ENCODE peak calls at places on chromosomes 3 and 15, in six cellular contexts. One of them, this sample, is unnamed. For H3K9me3, the result is how much of the 10 kb centered on the place peaks cover.

GRCh38 chr3:134249935-134250716 is 533 bp downstream of the RYK start:
- DNase-seq in testis: peak
- DNase-seq in adrenal gland: peak
- DNase-seq in ascending aorta: no peak
- DNase-seq in mucosa of descending colon: peak
- DNase-seq in aorta: peak
- DNase-seq in this sample: peak

GRCh38 chr3:133856316-133856715 is 39.4 kb downstream of the RAB6B start:
- DNase-seq in testis: no peak
- DNase-seq in adrenal gland: no peak
- DNase-seq in ascending aorta: no peak
- DNase-seq in mucosa of descending colon: no peak
- DNase-seq in aorta: no peak
- DNase-seq in this sample: no peak

GRCh38 chr15:34055868-34056595 is 17.0 kb upstream of the AVEN start:
- DNase-seq in testis: no peak
- DNase-seq in adrenal gland: no peak
- DNase-seq in ascending aorta: no peak
- DNase-seq in mucosa of descending colon: no peak
- DNase-seq in aorta: no peak
- DNase-seq in this sample: no peak

GRCh38 chr15:65993226-65993625 is 123.9 kb downstream of the RAB11A start:
- DNase-seq in testis: no peak
- DNase-seq in adrenal gland: no peak
- DNase-seq in ascending aorta: no peak
- DNase-seq in mucosa of descending colon: no peak
- DNase-seq in aorta: no peak
- DNase-seq in this sample: no peak

GRCh38 chr3:46498916-46499519 is 1.2 kb downstream of the RTP3 start:
- DNase-seq in testis: no peak
- DNase-seq in adrenal gland: no peak
- DNase-seq in ascending aorta: no peak
- DNase-seq in mucosa of descending colon: no peak
- DNase-seq in aorta: no peak
- DNase-seq in this sample: no peak

GRCh38 chr3:53162672-53163458 is 1.9 kb downstream of the PRKCD start:
- DNase-seq in testis: peak
- DNase-seq in adrenal gland: no peak
- DNase-seq in ascending aorta: no peak
- DNase-seq in mucosa of descending colon: peak
- DNase-seq in aorta: no peak
- DNase-seq in this sample: no peak

GRCh38 chr15:77746254-77747174 is 113.8 kb upstream of the LINGO1 start:
- DNase-seq in testis: no peak
- DNase-seq in adrenal gland: no peak
- DNase-seq in ascending aorta: no peak
- DNase-seq in mucosa of descending colon: no peak
- DNase-seq in aorta: no peak
- DNase-seq in this sample: no peak

GRCh38 chr3:28008235-28008634 is 233.2 kb upstream of the CMC1 start:
- DNase-seq in testis: no peak
- DNase-seq in adrenal gland: no peak
- DNase-seq in ascending aorta: no peak
- DNase-seq in mucosa of descending colon: no peak
- DNase-seq in aorta: no peak
- DNase-seq in this sample: no peak

GRCh38 chr3:87333393-87333892 is 57.1 kb upstream of the POU1F1 start:
- DNase-seq in testis: no peak
- DNase-seq in adrenal gland: no peak
- DNase-seq in ascending aorta: no peak
- DNase-seq in mucosa of descending colon: no peak
- DNase-seq in aorta: no peak
- DNase-seq in this sample: no peak

GRCh38 chr3:192935441-192935840 is 17.8 kb upstream of the MB21D2 start:
- DNase-seq in testis: no peak
- DNase-seq in adrenal gland: no peak
- DNase-seq in ascending aorta: no peak
- DNase-seq in mucosa of descending colon: no peak
- DNase-seq in aorta: no peak
- DNase-seq in this sample: no peak

GRCh38 chr3:41216993-41217392 is 17.7 kb downstream of the CTNNB1 start:
- DNase-seq in testis: no peak
- DNase-seq in adrenal gland: no peak
- DNase-seq in ascending aorta: no peak
- DNase-seq in mucosa of descending colon: no peak
- DNase-seq in aorta: no peak
- DNase-seq in this sample: no peak

GRCh38 chr3:71121429-71122167 is 461.9 kb downstream of the FOXP1 start:
- DNase-seq in testis: no peak
- DNase-seq in adrenal gland: no peak
- DNase-seq in ascending aorta: no peak
- DNase-seq in mucosa of descending colon: no peak
- DNase-seq in aorta: no peak
- DNase-seq in this sample: no peak

GRCh38 chr15:43514241-43515057 is 3.0 kb upstream of the MAP1A start:
- DNase-seq in testis: peak
- DNase-seq in adrenal gland: no peak
- DNase-seq in ascending aorta: no peak
- DNase-seq in mucosa of descending colon: no peak
- DNase-seq in aorta: peak
- DNase-seq in this sample: peak

GRCh38 chr3:188578579-188579363 is 424.8 kb downstream of the LPP start:
- DNase-seq in testis: peak
- DNase-seq in adrenal gland: no peak
- DNase-seq in ascending aorta: peak
- DNase-seq in mucosa of descending colon: no peak
- DNase-seq in aorta: peak
- DNase-seq in this sample: peak

GRCh38 chr15:100277087-100277855 is 64.5 kb downstream of the ADAMTS17 start:
- DNase-seq in testis: no peak
- DNase-seq in adrenal gland: no peak
- DNase-seq in ascending aorta: no peak
- DNase-seq in mucosa of descending colon: no peak
- DNase-seq in aorta: no peak
- DNase-seq in this sample: no peak
- H3K9me3 ChIP-seq in testis: under half
- H3K9me3 ChIP-seq in adrenal gland: under half
- H3K9me3 ChIP-seq in ascending aorta: under half
- H3K9me3 ChIP-seq in mucosa of descending colon: under half
- H3K9me3 ChIP-seq in aorta: under half
- H3K9me3 ChIP-seq in this sample: under half

GRCh38 chr15:92962914-92963313 is 62.8 kb downstream of the CHD2 start:
- DNase-seq in testis: no peak
- DNase-seq in adrenal gland: no peak
- DNase-seq in ascending aorta: no peak
- DNase-seq in mucosa of descending colon: no peak
- DNase-seq in aorta: no peak
- DNase-seq in this sample: no peak

GRCh38 chr15:92959219-92959618 is 59.1 kb downstream of the CHD2 start:
- DNase-seq in testis: no peak
- DNase-seq in adrenal gland: no peak
- DNase-seq in ascending aorta: no peak
- DNase-seq in mucosa of descending colon: no peak
- DNase-seq in aorta: no peak
- DNase-seq in this sample: no peak

GRCh38 chr15:92958105-92958504 is 58.0 kb downstream of the CHD2 start:
- DNase-seq in testis: no peak
- DNase-seq in adrenal gland: no peak
- DNase-seq in ascending aorta: no peak
- DNase-seq in mucosa of descending colon: no peak
- DNase-seq in aorta: no peak
- DNase-seq in this sample: no peak

GRCh38 chr15:92963794-92964193 is 63.7 kb downstream of the CHD2 start:
- DNase-seq in testis: no peak
- DNase-seq in adrenal gland: no peak
- DNase-seq in ascending aorta: no peak
- DNase-seq in mucosa of descending colon: no peak
- DNase-seq in aorta: no peak
- DNase-seq in this sample: no peak

GRCh38 chr15:92960996-92961681 is 61.0 kb downstream of the CHD2 start:
- DNase-seq in testis: no peak
- DNase-seq in adrenal gland: no peak
- DNase-seq in ascending aorta: no peak
- DNase-seq in mucosa of descending colon: no peak
- DNase-seq in aorta: no peak
- DNase-seq in this sample: no peak
- H3K9me3 ChIP-seq in testis: under half
- H3K9me3 ChIP-seq in adrenal gland: under half
- H3K9me3 ChIP-seq in ascending aorta: under half
- H3K9me3 ChIP-seq in mucosa of descending colon: under half
- H3K9me3 ChIP-seq in aorta: under half
- H3K9me3 ChIP-seq in this sample: under half

GRCh38 chr15:35320158-35320780 is 225.7 kb downstream of the DPH6 start:
- DNase-seq in testis: no peak
- DNase-seq in adrenal gland: no peak
- DNase-seq in ascending aorta: no peak
- DNase-seq in mucosa of descending colon: no peak
- DNase-seq in aorta: no peak
- DNase-seq in this sample: no peak
- H3K9me3 ChIP-seq in testis: under half
- H3K9me3 ChIP-seq in adrenal gland: under half
- H3K9me3 ChIP-seq in ascending aorta: under half
- H3K9me3 ChIP-seq in mucosa of descending colon: under half
- H3K9me3 ChIP-seq in aorta: under half
- H3K9me3 ChIP-seq in this sample: under half

GRCh38 chr3:44729384-44729910 is at the start of gene ZNF501:
- DNase-seq in testis: peak
- DNase-seq in adrenal gland: peak
- DNase-seq in ascending aorta: peak
- DNase-seq in mucosa of descending colon: peak
- DNase-seq in aorta: peak
- DNase-seq in this sample: peak
- H3K9me3 ChIP-seq in testis: under half
- H3K9me3 ChIP-seq in adrenal gland: under half
- H3K9me3 ChIP-seq in ascending aorta: half or more
- H3K9me3 ChIP-seq in mucosa of descending colon: half or more
- H3K9me3 ChIP-seq in aorta: under half
- H3K9me3 ChIP-seq in this sample: under half

DNA sequence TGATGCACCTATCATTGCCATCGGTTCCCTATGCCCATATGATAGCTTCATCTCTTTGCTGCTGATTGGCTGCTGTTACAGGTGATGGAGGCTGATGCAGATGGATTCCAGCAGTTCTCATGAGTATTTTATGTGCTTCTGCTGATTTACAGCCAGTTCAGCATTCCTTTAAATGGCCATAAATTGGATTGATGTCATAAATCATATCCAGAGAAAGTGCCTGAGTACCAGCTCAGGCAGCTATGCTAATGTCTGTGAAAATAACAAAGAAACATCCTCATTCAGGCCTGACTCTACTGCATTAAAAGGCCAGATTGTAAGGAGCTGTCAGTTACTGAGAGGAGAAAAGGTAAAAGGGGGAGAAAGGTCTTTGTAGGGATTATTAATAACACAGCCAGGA is 756.8 kb downstream of the IGSF11 start:
- DNase-seq in testis: no peak
- DNase-seq in adrenal gland: no peak
- DNase-seq in ascending aorta: no peak
- DNase-seq in mucosa of descending colon: no peak
- DNase-seq in aorta: no peak
- DNase-seq in this sample: no peak
- H3K9me3 ChIP-seq in testis: under half
- H3K9me3 ChIP-seq in adrenal gland: under half
- H3K9me3 ChIP-seq in ascending aorta: under half
- H3K9me3 ChIP-seq in mucosa of descending colon: under half
- H3K9me3 ChIP-seq in aorta: under half
- H3K9me3 ChIP-seq in this sample: under half

DNA sequence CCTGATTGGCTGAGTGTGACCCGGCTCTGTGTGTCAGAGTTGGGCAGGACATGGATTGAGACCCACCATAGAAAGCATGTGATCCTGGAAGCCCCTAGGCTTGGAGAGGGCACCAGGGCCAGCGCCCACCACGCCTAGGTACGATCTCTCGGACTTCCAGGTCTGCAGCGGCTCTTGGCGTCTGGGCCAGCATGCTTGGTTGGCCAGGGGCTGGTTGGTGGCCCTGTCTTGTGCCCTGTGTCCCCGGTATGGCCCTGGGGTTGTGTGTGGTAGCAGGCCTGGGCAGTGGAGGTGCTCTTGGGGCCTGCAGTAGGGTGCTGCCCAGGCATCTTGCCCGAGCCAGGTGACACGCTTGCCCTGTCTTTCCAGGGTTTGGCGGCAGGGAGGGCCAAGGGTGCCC is 210.6 kb downstream of the UBE3A start:
- DNase-seq in testis: no peak
- DNase-seq in adrenal gland: no peak
- DNase-seq in ascending aorta: no peak
- DNase-seq in mucosa of descending colon: no peak
- DNase-seq in aorta: no peak
- DNase-seq in this sample: no peak
- H3K9me3 ChIP-seq in testis: under half
- H3K9me3 ChIP-seq in adrenal gland: under half
- H3K9me3 ChIP-seq in ascending aorta: under half
- H3K9me3 ChIP-seq in mucosa of descending colon: half or more
- H3K9me3 ChIP-seq in aorta: under half
- H3K9me3 ChIP-seq in this sample: under half

DNA sequence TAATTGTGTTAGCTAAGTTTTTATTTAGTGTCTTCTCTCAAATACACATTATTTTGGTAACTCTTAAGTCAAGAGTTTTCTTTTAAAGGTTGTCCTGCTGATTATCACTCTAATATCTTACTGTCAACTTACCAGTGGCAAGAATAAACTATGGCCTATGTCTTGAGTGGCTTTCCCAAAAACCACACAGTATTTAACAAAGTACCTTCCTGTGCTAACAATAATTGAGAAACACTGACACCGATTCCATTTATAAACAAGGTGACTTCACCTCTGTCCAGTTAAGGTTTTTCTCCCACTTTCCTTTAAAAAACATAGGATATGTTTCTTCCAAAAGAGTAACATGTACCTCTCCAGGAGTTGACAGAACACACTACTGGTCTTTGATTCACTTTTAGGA is 234.3 kb upstream of the CD96 start:
- DNase-seq in testis: no peak
- DNase-seq in adrenal gland: no peak
- DNase-seq in ascending aorta: no peak
- DNase-seq in mucosa of descending colon: no peak
- DNase-seq in aorta: no peak
- DNase-seq in this sample: no peak
- H3K9me3 ChIP-seq in testis: under half
- H3K9me3 ChIP-seq in adrenal gland: under half
- H3K9me3 ChIP-seq in ascending aorta: under half
- H3K9me3 ChIP-seq in mucosa of descending colon: under half
- H3K9me3 ChIP-seq in aorta: under half
- H3K9me3 ChIP-seq in this sample: under half

GRCh38 chr3:125331243-125331642 is 43.9 kb downstream of the ZNF148 start:
- DNase-seq in testis: no peak
- DNase-seq in adrenal gland: no peak
- DNase-seq in ascending aorta: no peak
- DNase-seq in mucosa of descending colon: no peak
- DNase-seq in aorta: no peak
- DNase-seq in this sample: no peak

GRCh38 chr3:125337506-125337905 is 37.6 kb downstream of the ZNF148 start:
- DNase-seq in testis: no peak
- DNase-seq in adrenal gland: no peak
- DNase-seq in ascending aorta: no peak
- DNase-seq in mucosa of descending colon: no peak
- DNase-seq in aorta: no peak
- DNase-seq in this sample: no peak

GRCh38 chr3:125340121-125340520 is 35.0 kb downstream of the ZNF148 start:
- DNase-seq in testis: no peak
- DNase-seq in adrenal gland: no peak
- DNase-seq in ascending aorta: no peak
- DNase-seq in mucosa of descending colon: no peak
- DNase-seq in aorta: no peak
- DNase-seq in this sample: no peak

GRCh38 chr3:125332504-125332903 is 42.6 kb downstream of the ZNF148 start:
- DNase-seq in testis: no peak
- DNase-seq in adrenal gland: no peak
- DNase-seq in ascending aorta: no peak
- DNase-seq in mucosa of descending colon: no peak
- DNase-seq in aorta: no peak
- DNase-seq in this sample: no peak

GRCh38 chr3:125334675-125335560 is 40.2 kb downstream of the ZNF148 start:
- DNase-seq in testis: no peak
- DNase-seq in adrenal gland: no peak
- DNase-seq in ascending aorta: no peak
- DNase-seq in mucosa of descending colon: no peak
- DNase-seq in aorta: no peak
- DNase-seq in this sample: no peak
- H3K9me3 ChIP-seq in testis: under half
- H3K9me3 ChIP-seq in adrenal gland: under half
- H3K9me3 ChIP-seq in ascending aorta: under half
- H3K9me3 ChIP-seq in mucosa of descending colon: under half
- H3K9me3 ChIP-seq in aorta: under half
- H3K9me3 ChIP-seq in this sample: under half

This sample was measured in right cardiac atrium.